ENCODE peak calls at places on chromosomes 2 and 18, in six cellular contexts. E, I, M, G, T and S are unnamed samples.

GRCh38 chr18:50190926-50191325 is 4.0 kb downstream of the MYO5B start:
- DNase-seq in E (no peak), I (no peak), M (no peak), G (no peak), T (no peak), S (no peak)

GRCh38 chr2:69154031-69154430 is 141.1 kb downstream of the ANTXR1 start:
- DNase-seq in E (peak), I (no peak), M (no peak), G (no peak), T (no peak), S (no peak)

GRCh38 chr2:214575030-214575949 is 164.4 kb downstream of the VWC2L start:
- DNase-seq in E (no peak), I (peak), M (no peak), G (no peak), T (no peak), S (peak)

GRCh38 chr2:216348909-216349308 is 23.4 kb downstream of the MARCHF4 start:
- DNase-seq in E (no peak), I (no peak), M (no peak), G (no peak), T (no peak), S (no peak)

GRCh38 chr2:40287201-40287600 is 164.7 kb downstream of the SLC8A1 start:
- DNase-seq in E (no peak), I (no peak), M (no peak), G (no peak), T (no peak), S (no peak)

GRCh38 chr2:60882971-60883753 is 1.8 kb downstream of the REL start:
- DNase-seq in E (no peak), I (no peak), M (no peak), G (peak), T (peak), S (no peak)

GRCh38 chr2:66899109-66899508 is 464.2 kb downstream of the MEIS1 start:
- DNase-seq in E (no peak), I (no peak), M (no peak), G (no peak), T (no peak), S (no peak)

GRCh38 chr18:56235773-56236115 is 402.6 kb downstream of the TXNL1 start:
- DNase-seq in E (no peak), I (no peak), M (no peak), G (no peak), T (no peak), S (no peak)

GRCh38 chr18:25144835-25145234 is 207.1 kb downstream of the ZNF521 start:
- DNase-seq in E (peak), I (peak), M (no peak), G (no peak), T (no peak), S (no peak)

GRCh38 chr2:175007510-175007909 is 2.3 kb upstream of the CHN1 start:
- DNase-seq in E (no peak), I (no peak), M (no peak), G (no peak), T (no peak), S (no peak)

GRCh38 chr2:18369750-18370149 is 190.7 kb downstream of the RDH14 start:
- DNase-seq in E (no peak), I (no peak), M (no peak), G (no peak), T (no peak), S (no peak)

GRCh38 chr18:32405588-32405987 is 65.1 kb downstream of the GAREM1 start:
- DNase-seq in E (no peak), I (no peak), M (no peak), G (no peak), T (no peak), S (no peak)

GRCh38 chr18:48852292-48852691 is 98.5 kb downstream of the SMAD7 start:
- DNase-seq in E (no peak), I (no peak), M (no peak), G (no peak), T (no peak), S (no peak)

GRCh38 chr2:238096311-238097011 is 3.7 kb upstream of the ESPNL start:
- DNase-seq in E (no peak), I (no peak), M (no peak), G (no peak), T (no peak), S (no peak)

GRCh38 chr18:3037423-3037915 is 24.5 kb upstream of the LPIN2 start:
- DNase-seq in E (peak), I (no peak), M (no peak), G (peak), T (peak), S (no peak)

GRCh38 chr18:46414863-46415262 is 242.2 kb downstream of the LOXHD1 start:
- DNase-seq in E (no peak), I (no peak), M (no peak), G (no peak), T (no peak), S (no peak)

GRCh38 chr18:21281611-21282010 is 39.6 kb downstream of the GREB1L start:
- DNase-seq in E (no peak), I (no peak), M (no peak), G (no peak), T (no peak), S (no peak)

GRCh38 chr18:75133721-75134645 is 75.0 kb downstream of the PTGR3 start:
- DNase-seq in E (no peak), I (no peak), M (no peak), G (no peak), T (no peak), S (no peak)